ENCODE peak calls at places on chromosomes 4 and X, in ten cellular contexts. D is SK-N-MC, R is GM12865, J is NCI-H774, F is pancreas, I is ecto neural progenitor cell, A is T1000, Q is OCI-LY7, V is ACHN, E is endothelial cell of umbilical vein. B is an unnamed sample.

GRCh38 chr4:4259484-4260100 is 11.6 kb upstream of the TMEM128 start:
- DNase-seq in V (no peak), Q (no peak), R (no peak), E (no peak), F (no peak), I (no peak), D (no peak), A (no peak), J (no peak), B (no peak)

GRCh38 chr4:8618421-8618820 is 25.9 kb downstream of the CPZ start:
- DNase-seq in A (no peak), E (no peak), J (no peak), D (no peak), F (peak), Q (no peak), I (no peak), R (no peak), V (no peak), B (no peak)

GRCh38 chrX:119502727-119503483 is 34.7 kb downstream of the SLC25A5 start:
- DNase-seq in I (no peak), E (peak), R (peak), A (peak), F (peak), Q (no peak), V (no peak), D (no peak), J (peak), B (no peak)

GRCh38 chr4:63814171-63814964 is 594.9 kb downstream of the TECRL start:
- DNase-seq in D (no peak), F (no peak), R (no peak), J (no peak), Q (no peak), E (no peak), A (no peak), I (no peak), V (no peak), B (no peak)

GRCh38 chr4:4386736-4387392 is at the start of gene NSG1:
- DNase-seq in I (peak), R (peak), A (no peak), D (no peak), Q (peak), J (no peak), V (peak), F (peak), E (no peak), B (no peak)

GRCh38 chr4:21948347-21949072 is at the start of gene KCNIP4:
- DNase-seq in F (peak), Q (no peak), A (peak), R (no peak), I (peak), V (peak), E (no peak), J (no peak), D (no peak), B (no peak)

GRCh38 chr4:155514628-155515027 is 137.9 kb upstream of the MAP9 start:
- DNase-seq in A (no peak), R (no peak), E (no peak), I (no peak), V (no peak), Q (no peak), F (no peak), J (no peak), D (no peak), B (no peak)

GRCh38 chr4:139177888-139178609 is 1.0 kb upstream of the ELF2 start:
- DNase-seq in D (peak), V (peak), I (peak), F (peak), E (peak), A (peak), Q (peak), J (peak), R (peak), B (peak)

GRCh38 chr4:41880840-41881831 is 54.1 kb upstream of the TMEM33 start:
- DNase-seq in I (peak), E (no peak), Q (no peak), J (no peak), A (no peak), V (no peak), F (no peak), D (no peak), R (no peak), B (no peak)

GRCh38 chr4:2395584-2395983 is 22.9 kb downstream of the ZFYVE28 start:
- DNase-seq in R (no peak), Q (no peak), F (no peak), V (no peak), J (no peak), A (no peak), E (no peak), D (no peak), I (no peak), B (no peak)